ENCODE peak calls at places on chromosome 1, in eight cellular contexts. L is tibial artery, A is Peyer's patch, H is PC-3, G is heart right ventricle, N is right atrium auricular region, D is foreskin fibroblast, S is brain microvascular endothelial cell. F is an unnamed sample.
A peak's percentile ranks its signal among the peaks of the same experiment; 100 is the strongest.

GRCh38 chr1:192974701-192975100 is 84.5 kb downstream of the UCHL5 start:
- DNase-seq in A (no peak), N (no peak), S (no peak), D (peak; percentile 34), H (no peak), G (no peak), L (no peak), F (no peak)

GRCh38 chr1:59290173-59290954 is 6.5 kb upstream of the FGGY start:
- DNase-seq in N (no peak), L (peak; percentile 22), H (peak; percentile 81), D (no peak), G (no peak), S (peak; percentile 35), A (peak; percentile 26), F (no peak)

GRCh38 chr1:27416387-27417111 is 24.1 kb downstream of the GPR3 start:
- DNase-seq in G (peak; percentile 54), D (peak; percentile 62), S (peak; percentile 62), N (no peak), L (no peak), A (peak; percentile 64), H (peak; percentile 70), F (no peak)

GRCh38 chr1:61125263-61125662 is 42.9 kb downstream of the NFIA start:
- DNase-seq in S (no peak), A (no peak), D (no peak), N (no peak), H (no peak), L (no peak), G (no peak), F (no peak)

GRCh38 chr1:101732221-101732620 is 264.5 kb downstream of the OLFM3 start:
- DNase-seq in L (no peak), G (no peak), S (no peak), D (no peak), N (no peak), A (no peak), H (no peak), F (no peak)

GRCh38 chr1:167629681-167630567 is at the start of gene RCSD1:
- DNase-seq in A (peak; percentile 76), L (no peak), G (peak; percentile 74), N (no peak), S (no peak), D (no peak), H (no peak), F (no peak)

GRCh38 chr1:227299238-227299637 is 19.1 kb downstream of the CDC42BPA start:
- DNase-seq in L (no peak), H (peak; percentile 49), S (no peak), A (no peak), N (no peak), D (no peak), G (no peak), F (no peak)

GRCh38 chr1:210816136-210816535 is 317.8 kb downstream of the KCNH1 start:
- DNase-seq in N (no peak), H (no peak), L (no peak), D (no peak), A (no peak), S (no peak), G (peak; percentile 3), F (no peak)

GRCh38 chr1:241702436-241702835 is 50.4 kb downstream of the WDR64 start:
- DNase-seq in D (peak; percentile 53), H (peak; percentile 99), A (no peak), G (no peak), N (no peak), S (no peak), L (no peak), F (no peak)

GRCh38 chr1:234926574-234927311 is 201.9 kb downstream of the TOMM20 start:
- DNase-seq in G (no peak), H (no peak), D (no peak), L (no peak), N (peak; percentile 58), S (no peak), A (peak; percentile 57), F (no peak)

GRCh38 chr1:115833806-115834205 is 7.1 kb downstream of the NHLH2 start:
- DNase-seq in N (no peak), A (no peak), L (no peak), H (no peak), G (no peak), S (no peak), D (no peak), F (no peak)

GRCh38 chr1:12460911-12461621 is 156.9 kb downstream of the DHRS3 start:
- DNase-seq in H (no peak), A (no peak), D (no peak), G (peak; percentile 62), N (no peak), S (no peak), L (peak; percentile 46), F (no peak)

GRCh38 chr1:98468111-98468717 is 193.3 kb upstream of the SNX7 start:
- DNase-seq in S (peak; percentile 59), A (no peak), D (peak; percentile 55), G (no peak), N (no peak), L (no peak), H (peak; percentile 89), F (peak; percentile 43)

GRCh38 chr1:66168467-66168887 is 365.5 kb upstream of the SGIP1 start:
- DNase-seq in A (no peak), S (no peak), G (no peak), N (no peak), D (peak; percentile 5), H (no peak), L (no peak), F (no peak)

GRCh38 chr1:203379831-203380230 is 28.9 kb upstream of the FMOD start:
- DNase-seq in D (no peak), L (no peak), H (no peak), G (no peak), S (no peak), A (no peak), N (no peak), F (no peak)

GRCh38 chr1:203381151-203381751 is 30.3 kb upstream of the FMOD start:
- DNase-seq in N (no peak), D (no peak), G (no peak), H (no peak), S (no peak), A (peak; percentile 39), L (no peak), F (no peak)

GRCh38 chr1:203378529-203379271 is 27.8 kb upstream of the FMOD start:
- DNase-seq in L (no peak), S (no peak), H (no peak), A (no peak), G (no peak), D (no peak), N (no peak), F (no peak)

DNA sequence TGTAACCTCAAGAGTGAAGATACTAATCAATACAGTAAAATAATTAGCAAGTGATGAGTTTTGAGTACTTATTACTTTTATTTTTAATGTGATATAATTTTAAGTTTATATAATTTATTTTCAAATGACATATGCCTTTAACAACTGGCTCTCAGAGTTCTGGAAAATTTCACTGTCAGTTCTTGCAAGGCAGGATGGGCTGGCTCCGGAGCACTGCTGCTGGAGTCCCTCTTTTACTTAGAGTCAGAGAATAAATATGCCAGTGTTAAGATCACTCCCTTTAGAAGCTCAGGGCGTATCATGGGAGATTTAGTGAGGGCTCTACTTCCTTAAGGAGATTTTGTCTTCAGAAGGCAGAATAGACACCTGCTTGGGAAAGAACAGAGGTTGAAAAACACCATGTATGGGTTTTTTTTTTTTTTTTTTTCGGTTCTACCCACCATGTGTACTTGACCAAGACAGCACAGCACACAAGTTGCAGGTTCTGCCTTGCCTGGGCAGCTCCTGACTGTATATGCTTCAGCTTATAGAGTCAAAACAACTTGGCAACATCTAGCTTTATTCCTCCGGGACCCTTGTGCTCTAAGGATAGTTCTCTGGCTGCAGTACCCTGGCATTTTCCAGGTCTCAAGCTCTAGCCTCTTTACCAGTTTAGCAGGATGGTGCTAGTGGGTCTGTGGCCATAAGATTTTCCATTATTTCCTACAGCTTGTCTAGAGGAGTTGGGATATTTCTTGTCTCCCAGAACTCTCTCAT is 29.7 kb upstream of the FMOD start:
- DNase-seq in G (no peak), D (no peak), L (no peak), S (no peak), N (no peak), A (no peak), H (no peak), F (no peak)
- H3K4me3 ChIP-seq in G (no peak overlapping the region), D (no peak overlapping the region), L (no peak overlapping the region), S (no peak overlapping the region), N (no peak overlapping the region), A (no peak overlapping the region), H (no peak overlapping the region), F (no peak overlapping the region)

DNA sequence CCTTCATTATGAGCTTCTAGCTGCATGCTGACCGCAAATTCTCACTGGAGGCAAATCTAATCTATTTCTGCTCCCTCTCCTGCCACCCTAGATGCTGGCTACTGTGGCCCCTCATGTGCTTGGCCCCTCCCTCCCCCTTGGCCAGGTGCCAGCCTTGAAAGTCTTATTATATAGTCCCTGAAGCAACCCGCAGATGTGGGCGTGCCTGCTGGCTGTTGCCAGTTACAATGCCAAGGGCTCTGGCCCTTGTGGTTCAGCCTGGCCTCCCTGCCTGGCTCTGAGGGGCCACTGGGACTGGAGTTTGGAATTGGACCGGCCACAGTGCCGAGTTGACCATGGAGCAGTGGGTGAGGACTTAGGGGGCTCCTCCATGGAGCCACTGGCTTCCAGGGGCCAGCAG is 78.9 kb upstream of the ACTRT2 start:
- DNase-seq in D (no peak), H (no peak), S (no peak), A (no peak), L (no peak), N (no peak), G (no peak), F (no peak)
- TF ChIP-seq CTCF in D (no peak), H (no peak), S (no peak), A (no peak), L (no peak), N (no peak), G (no peak), F (no peak)

GRCh38 chr1:221069178-221069903 is 190.1 kb downstream of the HLX start:
- DNase-seq in D (no peak), H (no peak), S (no peak), L (no peak), N (no peak), G (no peak), A (peak; percentile 71), F (no peak)
- H3K4me3 ChIP-seq in D (no peak overlapping the region), H (no peak overlapping the region), S (no peak overlapping the region), L (no peak overlapping the region), N (no peak overlapping the region), G (no peak overlapping the region), A (no peak overlapping the region), F (no peak overlapping the region)

GRCh38 chr1:23529146-23530088 is 1.6 kb downstream of the E2F2 start:
- DNase-seq in H (peak; percentile 27), D (no peak), G (no peak), N (no peak), L (no peak), A (no peak), S (no peak), F (no peak)

GRCh38 chr1:23531695-23532094 is 662 bp upstream of the E2F2 start:
- DNase-seq in D (no peak), A (no peak), N (no peak), H (no peak), S (no peak), G (no peak), L (no peak), F (no peak)

GRCh38 chr1:23530750-23531651 is at the start of gene E2F2:
- DNase-seq in L (peak; percentile 86), S (peak; percentile 68), D (peak; percentile 88), G (peak; percentile 76), H (peak; percentile 81), N (peak; percentile 86), A (peak; percentile 84), F (no peak)

GRCh38 chr1:23528245-23528978 is 2.6 kb downstream of the E2F2 start:
- DNase-seq in G (peak; percentile 69), A (peak; percentile 66), H (peak; percentile 97), D (peak; percentile 84), L (peak; percentile 81), S (peak; percentile 59), N (peak; percentile 87), F (peak; percentile 83)

GRCh38 chr1:23530089-23530749 is 814 bp downstream of the E2F2 start:
- DNase-seq in D (no peak), A (no peak), L (no peak), G (no peak), H (no peak), N (no peak), S (no peak), F (no peak)
- TF ChIP-seq CTCF in D (no peak), A (no peak), L (no peak), G (no peak), H (no peak), N (no peak), S (no peak), F (no peak)

F was measured in HFF-Myc.